ENCODE peak calls at places on chromosomes 16 and 17, in four cellular contexts. One of them, this sample, is unnamed.
A peak's percentile ranks its signal among the peaks of the same experiment; 100 is the strongest.

GRCh38 chr16:65776639-65777183 is 589.8 kb upstream of the CDH5 start:
- DNase-seq in HCT116: no peak
- DNase-seq in K562: no peak
- DNase-seq in HepG2: no peak
- DNase-seq in this sample: no peak

GRCh38 chr17:42937712-42938596 is 26.3 kb downstream of the AARSD1 start:
- DNase-seq in HCT116: peak; percentile 51
- DNase-seq in K562: peak; percentile 55
- DNase-seq in HepG2: peak; percentile 73
- DNase-seq in this sample: no peak

GRCh38 chr16:87420401-87421368 is 28.5 kb downstream of the MAP1LC3B start:
- DNase-seq in HCT116: no peak
- DNase-seq in K562: peak; percentile 45
- DNase-seq in HepG2: no peak
- DNase-seq in this sample: no peak

GRCh38 chr16:27445502-27446175 is 43.7 kb downstream of the IL21R start:
- DNase-seq in HCT116: no peak
- DNase-seq in K562: no peak
- DNase-seq in HepG2: no peak
- DNase-seq in this sample: no peak

GRCh38 chr16:14678748-14679497 is 15.2 kb downstream of the PLA2G10 start:
- DNase-seq in HCT116: no peak
- DNase-seq in K562: no peak
- DNase-seq in HepG2: no peak
- DNase-seq in this sample: no peak

GRCh38 chr17:66386789-66387351 is 84.5 kb downstream of the PRKCA start:
- DNase-seq in HCT116: no peak
- DNase-seq in K562: no peak
- DNase-seq in HepG2: peak; percentile 85
- DNase-seq in this sample: no peak

GRCh38 chr17:79518330-79519151 is 92.3 kb downstream of the RBFOX3 start:
- DNase-seq in HCT116: no peak
- DNase-seq in K562: no peak
- DNase-seq in HepG2: no peak
- DNase-seq in this sample: no peak

GRCh38 chr17:2808367-2809335 is 12.4 kb downstream of the RAP1GAP2 start:
- DNase-seq in HCT116: no peak
- DNase-seq in K562: no peak
- DNase-seq in HepG2: no peak
- DNase-seq in this sample: no peak

GRCh38 chr17:79749156-79749815 is 18.5 kb downstream of the ENPP7 start:
- DNase-seq in HCT116: no peak
- DNase-seq in K562: no peak
- DNase-seq in HepG2: no peak
- DNase-seq in this sample: no peak

GRCh38 chr16:17368951-17369350 is 101.8 kb downstream of the XYLT1 start:
- DNase-seq in HCT116: no peak
- DNase-seq in K562: no peak
- DNase-seq in HepG2: no peak
- DNase-seq in this sample: no peak

GRCh38 chr16:66270333-66270927 is 96.1 kb upstream of the CDH5 start:
- DNase-seq in HCT116: peak; percentile 58
- DNase-seq in K562: peak; percentile 91
- DNase-seq in HepG2: peak; percentile 65
- DNase-seq in this sample: no peak

GRCh38 chr17:80468222-80468621 is 8.2 kb downstream of the NPTX1 start:
- DNase-seq in HCT116: no peak
- DNase-seq in K562: peak; percentile 76
- DNase-seq in HepG2: no peak
- DNase-seq in this sample: no peak

GRCh38 chr16:85878875-85879274 is 20.1 kb upstream of the IRF8 start:
- DNase-seq in HCT116: no peak
- DNase-seq in K562: no peak
- DNase-seq in HepG2: no peak
- DNase-seq in this sample: no peak

GRCh38 chr17:10633738-10634379 is 23.2 kb downstream of the MYH3 start:
- DNase-seq in HCT116: no peak
- DNase-seq in K562: no peak
- DNase-seq in HepG2: no peak
- DNase-seq in this sample: no peak

GRCh38 chr16:70253291-70254094 is 1.8 kb upstream of the EXOSC6 start:
- DNase-seq in HCT116: peak; percentile 28
- DNase-seq in K562: peak; percentile 40
- DNase-seq in HepG2: peak; percentile 45
- DNase-seq in this sample: no peak

GRCh38 chr16:84554627-84555328 is 50.3 kb upstream of the MEAK7 start:
- DNase-seq in HCT116: no peak
- DNase-seq in K562: no peak
- DNase-seq in HepG2: peak; percentile 49
- DNase-seq in this sample: no peak

GRCh38 chr17:35890774-35891155 is 10.6 kb upstream of the CCL5 start:
- DNase-seq in HCT116: no peak
- DNase-seq in K562: no peak
- DNase-seq in HepG2: no peak
- DNase-seq in this sample: no peak

GRCh38 chr16:84648595-84649510 is 542 bp downstream of the KLHL36 start:
- DNase-seq in HCT116: no peak
- DNase-seq in K562: peak; percentile 95
- DNase-seq in HepG2: no peak
- DNase-seq in this sample: no peak

GRCh38 chr17:59487161-59487873 is 78.1 kb upstream of the DHX40 start:
- DNase-seq in HCT116: no peak
- DNase-seq in K562: no peak
- DNase-seq in HepG2: no peak
- DNase-seq in this sample: no peak

GRCh38 chr17:67528751-67529436 is 151.8 kb downstream of the PITPNC1 start:
- DNase-seq in HCT116: peak; percentile 84
- DNase-seq in K562: no peak
- DNase-seq in HepG2: peak; percentile 92
- DNase-seq in this sample: peak; percentile 13

GRCh38 chr16:72961115-72961832 is 86.7 kb downstream of the ZFHX3 start:
- DNase-seq in HCT116: no peak
- DNase-seq in K562: peak; percentile 23
- DNase-seq in HepG2: no peak
- DNase-seq in this sample: no peak

GRCh38 chr16:64440421-64440831 is 681.4 kb downstream of the CDH11 start:
- DNase-seq in HCT116: no peak
- DNase-seq in K562: no peak
- DNase-seq in HepG2: peak; percentile 9
- DNase-seq in this sample: peak; percentile 73

GRCh38 chr17:7836596-7837374 is 2.8 kb downstream of the KDM6B start:
- DNase-seq in HCT116: peak; percentile 96
- DNase-seq in K562: peak; percentile 51
- DNase-seq in HepG2: peak; percentile 99
- DNase-seq in this sample: peak; percentile 96

GRCh38 chr17:56707312-56708219 is 114.1 kb downstream of the NOG start:
- DNase-seq in HCT116: no peak
- DNase-seq in K562: no peak
- DNase-seq in HepG2: no peak
- DNase-seq in this sample: no peak

GRCh38 chr17:57408064-57408811 is 151.9 kb downstream of the MSI2 start:
- DNase-seq in HCT116: no peak
- DNase-seq in K562: no peak
- DNase-seq in HepG2: peak; percentile 86
- DNase-seq in this sample: no peak

GRCh38 chr16:27374794-27375499 is 27.0 kb upstream of the IL21R start:
- DNase-seq in HCT116: peak; percentile 94
- DNase-seq in K562: peak; percentile 87
- DNase-seq in HepG2: peak; percentile 92
- DNase-seq in this sample: no peak

GRCh38 chr16:81733295-81733694 is 45.8 kb upstream of the PLCG2 start:
- DNase-seq in HCT116: no peak
- DNase-seq in K562: no peak
- DNase-seq in HepG2: no peak
- DNase-seq in this sample: no peak

GRCh38 chr16:85767569-85767968 is 16.7 kb upstream of the C16orf74 start:
- DNase-seq in HCT116: peak; percentile 67
- DNase-seq in K562: no peak
- DNase-seq in HepG2: no peak
- DNase-seq in this sample: peak; percentile 32

GRCh38 chr16:6112700-6113099 is 1015.1 kb upstream of the EEF2KMT start:
- DNase-seq in HCT116: no peak
- DNase-seq in K562: no peak
- DNase-seq in HepG2: no peak
- DNase-seq in this sample: no peak

GRCh38 chr16:12903325-12904040 is 2.1 kb downstream of the SHISA9 start:
- DNase-seq in HCT116: no peak
- DNase-seq in K562: no peak
- DNase-seq in HepG2: no peak
- DNase-seq in this sample: no peak

GRCh38 chr17:43126911-43127290 is 1.7 kb upstream of the BRCA1 start:
- DNase-seq in HCT116: no peak
- DNase-seq in K562: no peak
- DNase-seq in HepG2: no peak
- DNase-seq in this sample: no peak

GRCh38 chr17:82866521-82867214 is 26.8 kb upstream of the ZNF750 start:
- DNase-seq in HCT116: no peak
- DNase-seq in K562: no peak
- DNase-seq in HepG2: no peak
- DNase-seq in this sample: no peak

GRCh38 chr16:23549938-23550337 is 7.2 kb downstream of the EARS2 start:
- DNase-seq in HCT116: no peak
- DNase-seq in K562: no peak
- DNase-seq in HepG2: no peak
- DNase-seq in this sample: no peak

GRCh38 chr17:63440127-63440769 is 5.9 kb downstream of the CYB561 start:
- DNase-seq in HCT116: no peak
- DNase-seq in K562: no peak
- DNase-seq in HepG2: no peak
- DNase-seq in this sample: no peak

GRCh38 chr17:2982854-2983636 is 80.4 kb downstream of the OR1D5 start:
- DNase-seq in HCT116: no peak
- DNase-seq in K562: no peak
- DNase-seq in HepG2: no peak
- DNase-seq in this sample: no peak

GRCh38 chr16:71885261-71885650 is 1.3 kb upstream of the ZNF821 start:
- DNase-seq in HCT116: no peak
- DNase-seq in K562: no peak
- DNase-seq in HepG2: no peak
- DNase-seq in this sample: no peak

DNA sequence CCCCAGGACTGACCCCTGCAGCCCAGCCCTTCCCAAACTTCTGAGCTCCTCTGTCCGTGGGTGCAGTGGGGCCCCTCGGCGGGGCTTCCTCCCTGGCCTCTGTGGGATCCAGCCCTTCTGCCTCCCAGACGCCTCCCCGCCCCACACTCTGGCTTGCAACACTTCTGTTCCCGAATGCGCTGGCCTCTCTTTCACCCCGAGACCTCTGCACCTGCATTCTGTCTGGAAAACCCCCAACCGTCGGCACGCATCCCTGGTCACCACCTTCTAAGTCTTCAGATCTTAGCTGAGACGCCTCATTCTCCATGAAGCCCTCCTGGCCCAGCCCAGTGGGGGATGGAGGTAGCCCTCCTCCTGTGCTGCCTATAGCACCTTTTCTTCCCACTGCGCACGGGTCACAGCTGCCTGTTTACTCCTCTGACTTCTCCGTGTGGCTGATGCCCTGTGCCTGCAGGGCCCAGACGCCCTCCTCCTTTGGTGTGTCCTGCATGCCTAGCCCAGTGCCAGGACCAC is 26.4 kb downstream of the TMEM235 start:
- DNase-seq in HCT116: no peak
- DNase-seq in K562: peak; percentile 28
- DNase-seq in HepG2: no peak
- DNase-seq in this sample: no peak
- TF ChIP-seq TCF7L2 in HCT116: no peak
- TF ChIP-seq TCF7L2 in K562: no peak
- TF ChIP-seq TCF7L2 in HepG2: no peak
- TF ChIP-seq TCF7L2 in this sample: peak; percentile 62

DNA sequence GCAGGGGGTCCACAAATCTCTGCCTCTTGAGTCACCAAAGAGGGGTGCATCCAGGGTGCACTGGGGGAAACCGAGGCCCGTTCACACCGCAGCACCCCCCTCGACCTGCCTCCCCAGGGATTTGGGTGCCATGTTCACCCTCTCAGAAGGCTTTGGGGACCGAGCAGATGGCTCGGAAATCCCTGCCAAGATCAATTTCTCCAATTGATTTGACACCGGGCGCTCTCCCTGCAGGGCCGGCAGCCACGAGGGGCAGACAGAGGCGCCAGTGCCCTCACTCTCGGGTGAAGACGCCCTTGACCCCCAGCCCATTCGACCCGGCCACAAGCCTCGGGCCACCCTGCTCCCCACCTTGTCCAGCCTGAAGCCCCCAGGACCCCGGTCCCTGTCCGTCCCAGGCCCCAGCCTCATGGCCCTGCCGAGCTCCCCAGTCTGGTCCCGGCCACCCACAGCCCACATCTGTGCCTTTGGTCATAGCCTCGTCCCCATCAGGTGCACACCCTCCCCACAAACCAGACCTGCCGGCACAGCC is 9.3 kb downstream of the SSTR5 start:
- DNase-seq in HCT116: no peak
- DNase-seq in K562: no peak
- DNase-seq in HepG2: no peak
- DNase-seq in this sample: no peak
- H3K27ac ChIP-seq in HCT116: peak overlapping the region; percentile 100
- H3K27ac ChIP-seq in K562: no peak overlapping the region
- H3K27ac ChIP-seq in HepG2: peak overlapping the region; percentile 70
- H3K27ac ChIP-seq in this sample: peak overlapping the region; percentile 88

GRCh38 chr16:41439-42068 is 11.9 kb downstream of the POLR3K start:
- DNase-seq in HCT116: no peak
- DNase-seq in K562: no peak
- DNase-seq in HepG2: no peak
- DNase-seq in this sample: no peak
- H3K4me1 ChIP-seq in HCT116: no peaks in the 10 kb centered on the region
- H3K4me1 ChIP-seq in K562: peaks cover 18% of the 10 kb centered on the region
- H3K4me1 ChIP-seq in HepG2: peaks cover 23% of the 10 kb centered on the region
- H3K4me1 ChIP-seq in this sample: no peaks in the 10 kb centered on the region

DNA sequence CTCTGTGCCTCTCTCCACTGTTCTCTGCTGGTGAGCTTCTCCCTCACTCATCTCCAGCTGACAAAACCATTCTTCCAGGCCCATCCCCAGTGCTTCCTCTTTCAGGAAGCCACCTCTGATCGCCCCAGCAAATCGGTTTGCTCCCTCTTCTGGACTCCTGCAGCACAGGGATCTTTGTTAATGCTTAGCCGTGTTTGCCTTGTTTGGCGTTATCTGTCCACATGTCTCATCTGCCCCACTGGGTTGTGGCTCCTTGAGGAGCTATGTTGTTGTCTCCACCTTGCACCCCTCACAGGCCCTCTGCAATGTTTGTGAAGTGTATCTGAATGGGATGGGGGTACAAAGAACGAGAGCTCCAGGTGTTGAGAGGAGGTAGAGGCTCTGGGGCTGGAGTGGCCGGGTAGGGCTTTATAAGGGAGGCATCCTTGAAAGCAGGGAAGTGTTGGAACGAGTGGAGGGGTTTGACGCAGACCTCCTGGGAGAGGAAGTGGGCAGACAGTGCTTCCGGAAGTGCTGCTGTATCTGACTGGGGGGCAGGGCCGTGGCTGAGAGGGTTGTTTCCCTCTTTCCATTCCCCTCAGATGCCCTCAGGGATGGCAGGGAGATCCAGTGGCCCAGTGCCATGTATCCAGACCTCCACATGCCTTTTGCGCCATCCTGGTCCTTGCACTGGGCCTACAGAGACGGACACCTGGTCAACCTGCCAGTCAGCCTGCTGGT is 27.8 kb downstream of the CASKIN2 start:
- DNase-seq in HCT116: no peak
- DNase-seq in K562: peak; percentile 52
- DNase-seq in HepG2: no peak
- DNase-seq in this sample: no peak
- TF ChIP-seq TCF7L2 in HCT116: no peak
- TF ChIP-seq TCF7L2 in K562: no peak
- TF ChIP-seq TCF7L2 in HepG2: no peak
- TF ChIP-seq TCF7L2 in this sample: no peak

GRCh38 chr16:50741808-50742520 is at the start of gene CYLD:
- DNase-seq in HCT116: peak; percentile 97
- DNase-seq in K562: peak; percentile 99
- DNase-seq in HepG2: peak; percentile 99
- DNase-seq in this sample: peak; percentile 80
- H3K27ac ChIP-seq in HCT116: no peak within 1 kb of the TSS
- H3K27ac ChIP-seq in K562: no peak within 1 kb of the TSS
- H3K27ac ChIP-seq in HepG2: no peak within 1 kb of the TSS
- H3K27ac ChIP-seq in this sample: peak within 1 kb of the TSS; percentile 29